ENCODE peak calls at places on chromosome 16, in four cellular contexts. Q is brain microvascular endothelial cell, X is cardiac muscle cell, M is upper lobe of left lung. Z is an unnamed sample.

GRCh38 chr16:11204513-11205047 is 51.4 kb downstream of the SOCS1 start:
- DNase-seq in Q (no peak), X (no peak), M (no peak), Z (no peak)

GRCh38 chr16:72270531-72270930 is 98.6 kb upstream of the PMFBP1 start:
- DNase-seq in Q (no peak), X (no peak), M (no peak), Z (no peak)

GRCh38 chr16:57374067-57374534 is 1.8 kb downstream of the CX3CL1 start:
- DNase-seq in Q (peak), X (no peak), M (no peak), Z (peak)

GRCh38 chr16:23836078-23836403 is 258 bp downstream of the PRKCB start:
- DNase-seq in Q (no peak), X (no peak), M (no peak), Z (no peak)

GRCh38 chr16:31357324-31358156 is 2.6 kb downstream of the ITGAX start:
- DNase-seq in Q (no peak), X (peak), M (no peak), Z (no peak)

GRCh38 chr16:77780378-77780837 is 8.0 kb upstream of the VAT1L start:
- DNase-seq in Q (peak), X (no peak), M (no peak), Z (no peak)

GRCh38 chr16:30771726-30772125 is 9.6 kb downstream of the RNF40 start:
- DNase-seq in Q (no peak), X (no peak), M (no peak), Z (no peak)

GRCh38 chr16:12362482-12363458 is 386.2 kb downstream of the SNX29 start:
- DNase-seq in Q (no peak), X (no peak), M (no peak), Z (no peak)

GRCh38 chr16:67101301-67101675 is 8.5 kb upstream of the PHAF1 start:
- DNase-seq in Q (no peak), X (no peak), M (no peak), Z (peak)

GRCh38 chr16:22948058-22948602 is 134.2 kb downstream of the HS3ST2 start:
- DNase-seq in Q (no peak), X (no peak), M (no peak), Z (no peak)

GRCh38 chr16:87757841-87758426 is 7.9 kb downstream of the KLHDC4 start:
- DNase-seq in Q (peak), X (no peak), M (no peak), Z (no peak)

GRCh38 chr16:8949536-8950418 is 13.9 kb downstream of the USP7 start:
- DNase-seq in Q (no peak), X (no peak), M (no peak), Z (no peak)
- H3K4me3 ChIP-seq in Q (no peak), X (no peak), M (no peak), Z (no peak)

DNA sequence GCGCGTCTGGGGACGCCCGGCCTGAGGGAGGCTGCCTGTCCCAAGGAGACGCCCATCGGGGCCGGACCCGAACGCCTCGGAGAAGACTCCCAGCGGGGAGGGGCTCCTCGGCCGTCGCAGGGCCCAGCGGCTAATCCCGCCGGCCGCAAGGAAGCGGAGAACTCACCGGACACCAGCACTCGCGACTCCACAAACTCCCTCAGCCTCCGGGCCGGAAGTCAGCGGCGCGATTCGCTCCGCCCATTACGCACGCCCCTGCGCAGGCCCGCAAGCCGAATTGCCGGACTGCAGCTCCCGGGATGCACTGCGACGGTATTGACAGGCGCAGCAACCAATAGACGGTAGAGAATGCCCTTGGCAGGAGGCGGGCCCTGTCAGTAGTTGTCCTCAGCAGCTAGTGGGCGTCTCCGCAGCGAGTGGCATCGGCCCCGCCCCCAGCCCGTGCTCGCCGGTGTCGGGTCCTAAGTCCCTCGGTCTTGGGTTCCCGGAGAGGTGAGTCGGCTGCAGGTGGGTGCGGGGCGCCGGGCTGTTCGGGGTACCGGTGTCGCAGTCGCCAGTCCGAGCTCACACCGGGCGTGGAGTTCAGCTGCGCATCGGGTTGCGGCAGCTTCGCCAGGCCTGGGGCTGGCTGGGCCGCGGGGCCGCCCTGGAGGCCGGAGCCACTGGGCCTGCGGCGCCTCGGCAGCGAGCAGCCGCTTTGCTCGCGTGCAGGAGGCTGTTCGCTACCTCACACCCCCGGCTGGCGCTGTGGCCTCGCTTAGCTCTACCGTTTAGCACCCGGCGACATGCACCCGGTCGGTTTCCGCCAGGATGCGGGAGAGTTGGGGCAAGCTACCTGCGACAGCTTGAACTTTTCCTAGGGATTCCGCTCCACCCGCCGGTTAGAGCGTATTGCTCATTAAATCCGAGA is at the start of the genes ZNF174 and ZSCAN32:
- DNase-seq in Q (peak), X (peak), M (peak), Z (peak)
- TF ChIP-seq CTCF in Q (no peak), X (no peak), M (peak), Z (no peak)

DNA sequence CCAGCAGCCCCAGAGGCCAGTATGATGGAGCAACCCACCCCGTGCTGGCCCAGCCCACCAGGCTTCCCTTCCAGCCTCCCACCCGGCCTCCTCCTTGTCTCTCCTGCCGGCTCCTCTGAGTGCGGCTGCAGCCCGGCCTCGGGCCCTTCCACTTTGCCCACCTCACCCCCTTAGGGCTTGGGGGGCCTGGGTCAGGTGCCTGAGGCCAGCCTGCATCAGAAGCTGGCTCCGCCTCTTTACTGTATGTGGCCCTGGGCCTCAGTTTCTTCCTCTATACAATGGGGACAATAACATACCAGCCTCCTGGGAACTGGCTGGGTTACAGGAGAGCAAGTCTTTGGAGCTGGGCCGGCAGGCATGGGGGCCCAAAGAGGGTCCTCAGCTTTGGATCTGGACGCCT is 221.1 kb upstream of the CIBAR2 start:
- DNase-seq in Q (no peak), X (no peak), M (no peak), Z (no peak)
- H3K4me3 ChIP-seq in Q (no peak), X (no peak), M (no peak), Z (no peak)

DNA sequence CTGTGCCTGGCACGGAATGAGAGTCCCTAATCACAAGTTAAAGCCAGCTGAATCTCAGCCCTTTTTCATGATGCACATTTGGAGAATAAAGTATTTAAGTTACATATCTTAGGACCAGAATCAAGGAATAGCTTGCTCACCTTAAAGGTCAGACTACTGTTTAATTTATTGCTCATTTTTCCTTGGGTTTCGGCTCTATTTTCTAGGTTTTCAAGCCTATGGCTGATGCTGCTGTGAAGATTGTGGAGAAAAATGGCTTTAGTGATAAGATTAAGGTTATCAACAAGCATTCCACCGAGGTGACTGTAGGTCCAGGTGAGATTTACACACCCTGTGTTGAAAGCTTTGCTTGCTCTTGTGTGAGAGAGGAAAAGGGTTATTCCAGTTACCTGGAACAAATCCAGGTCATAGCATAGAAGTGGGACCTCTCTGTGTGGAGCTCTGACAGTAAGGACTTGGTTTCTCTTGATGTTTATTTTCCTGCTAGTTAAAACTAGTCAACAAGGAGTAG is 18.1 kb downstream of the PRMT7 start:
- DNase-seq in Q (no peak), X (no peak), M (no peak), Z (no peak)
- TF ChIP-seq CTCF in Q (no peak), X (no peak), M (no peak), Z (no peak)

DNA sequence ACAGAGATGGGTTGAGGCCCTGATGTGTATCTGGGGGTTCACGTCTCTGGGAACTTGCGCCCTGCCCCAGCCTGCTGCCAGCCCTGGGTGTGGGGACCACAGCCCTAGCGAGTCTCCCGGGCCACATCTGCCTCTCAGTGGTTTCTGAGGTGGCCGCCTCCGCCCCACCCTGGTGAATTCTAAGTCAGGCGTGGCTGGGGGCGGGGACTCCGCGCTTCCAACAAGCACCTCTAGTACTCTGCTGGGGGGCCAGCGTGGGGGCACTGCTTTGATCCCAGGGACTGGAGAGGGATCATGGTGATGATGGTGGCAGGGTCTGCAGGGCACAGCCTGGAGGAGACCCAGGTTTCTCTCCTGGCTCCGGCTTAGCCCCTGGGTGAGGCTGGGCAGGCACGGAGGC is 3.6 kb downstream of the GLIS2 start:
- DNase-seq in Q (no peak), X (no peak), M (peak), Z (no peak)
- H3K4me3 ChIP-seq in Q (no peak), X (no peak), M (peak), Z (peak)

DNA sequence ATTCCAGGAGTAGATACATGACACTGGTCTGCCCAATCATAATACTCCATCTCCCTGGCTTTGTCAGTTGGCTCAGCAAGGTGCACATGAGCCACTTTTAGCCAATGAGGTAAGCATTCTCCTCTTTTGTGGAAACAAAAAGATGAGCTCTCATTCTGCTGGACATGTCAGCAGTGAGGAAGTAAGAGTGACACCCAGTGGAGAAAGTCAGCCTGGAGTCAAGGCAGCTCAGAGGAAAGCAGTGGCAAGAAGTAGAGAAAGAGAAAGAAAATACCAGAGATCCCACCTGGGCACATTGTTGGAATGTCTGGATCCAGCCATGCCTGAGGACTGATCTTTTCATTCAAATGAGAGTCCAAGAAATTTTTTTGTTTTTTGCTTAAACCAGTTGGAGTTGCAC is 496.9 kb upstream of the C16orf82 start:
- DNase-seq in Q (no peak), X (peak), M (no peak), Z (no peak)
- TF ChIP-seq CTCF in Q (no peak), X (no peak), M (no peak), Z (peak)

Z was measured in retinal pigment epithelial cell.